ENCODE peak calls at places on chromosome 5, in ten cellular contexts. B is left ventricle myocardium inferior; O is HTR-8/SVneo; M is AG08396; L is nucleus accumbens; J is naive thymus-derived CD8-positive, alpha-beta T cell; X is T1000; Y is fibroblast of lung; N is CD4-positive, alpha-beta T cell; W is HepG2. T is an unnamed sample.

GRCh38 chr5:116451905-116452450 is 122.6 kb downstream of the SEMA6A start:
- DNase-seq in J (no peak), N (no peak), M (no peak), Y (no peak), X (no peak), O (no peak), W (no peak), L (no peak), B (no peak), T (no peak)

GRCh38 chr5:34563951-34564705 is 92.0 kb upstream of the RAI14 start:
- DNase-seq in B (peak; percentile 20), J (no peak), Y (peak; percentile 75), M (peak; percentile 26), N (no peak), X (no peak), L (no peak), W (no peak), O (no peak), T (no peak)

GRCh38 chr5:167754501-167754941 is 536.9 kb upstream of the WWC1 start:
- DNase-seq in X (no peak), J (no peak), Y (no peak), M (no peak), L (no peak), N (no peak), O (no peak), B (no peak), W (no peak), T (no peak)

GRCh38 chr5:74081126-74081525 is 455.1 kb downstream of the ARHGEF28 start:
- DNase-seq in O (no peak), L (no peak), N (no peak), Y (no peak), M (no peak), X (no peak), W (no peak), B (no peak), J (no peak), T (no peak)

GRCh38 chr5:23223846-23224245 is 283.6 kb upstream of the PRDM9 start:
- DNase-seq in M (no peak), N (no peak), W (no peak), B (no peak), X (peak; percentile 1), J (no peak), O (no peak), L (no peak), Y (peak; percentile 46), T (peak; percentile 32)

GRCh38 chr5:55344392-55344992 is 36.7 kb downstream of the MTREX start:
- DNase-seq in N (peak; percentile 56), O (peak; percentile 27), M (peak; percentile 29), Y (peak; percentile 80), L (peak; percentile 3), B (peak; percentile 34), J (peak; percentile 56), X (peak; percentile 22), W (peak; percentile 52), T (peak; percentile 36)

GRCh38 chr5:1779782-1780620 is 19.6 kb downstream of the MRPL36 start:
- DNase-seq in L (no peak), M (no peak), O (no peak), N (no peak), B (no peak), X (no peak), Y (no peak), J (no peak), W (no peak), T (no peak)

GRCh38 chr5:62653001-62653863 is 74.6 kb downstream of the LRRC70 start:
- DNase-seq in L (no peak), M (no peak), B (no peak), W (peak; percentile 14), N (no peak), Y (no peak), J (no peak), X (no peak), O (no peak), T (no peak)

GRCh38 chr5:10157085-10157669 is 92.5 kb downstream of the ATPSCKMT start:
- DNase-seq in W (peak; percentile 82), Y (no peak), B (no peak), X (no peak), J (no peak), L (no peak), N (no peak), M (no peak), O (no peak), T (no peak)

GRCh38 chr5:151880304-151880703 is 44.3 kb downstream of the GLRA1 start:
- DNase-seq in L (no peak), Y (no peak), J (no peak), X (no peak), M (no peak), N (no peak), W (no peak), B (peak; percentile 64), O (no peak), T (no peak)

GRCh38 chr5:72205431-72206009 is 98.2 kb downstream of the MAP1B start:
- DNase-seq in X (no peak), Y (no peak), O (no peak), B (no peak), L (no peak), N (no peak), J (no peak), M (peak; percentile 20), W (no peak), T (no peak)

GRCh38 chr5:30183736-30184135 is 1009.8 kb upstream of the CDH6 start:
- DNase-seq in Y (no peak), B (no peak), M (no peak), L (no peak), J (no peak), O (no peak), N (no peak), W (no peak), X (no peak), T (no peak)

GRCh38 chr5:178196986-178197385 is 7.3 kb upstream of the HNRNPAB start:
- DNase-seq in W (peak; percentile 23), X (no peak), J (no peak), L (no peak), M (no peak), O (no peak), N (no peak), B (no peak), Y (no peak), T (no peak)

GRCh38 chr5:149873896-149874295 is 70.7 kb downstream of the PDE6A start:
- DNase-seq in B (no peak), O (no peak), W (no peak), J (no peak), M (no peak), L (no peak), Y (no peak), N (no peak), X (no peak), T (no peak)

GRCh38 chr5:111461261-111461671 is 51.1 kb downstream of the STARD4 start:
- DNase-seq in W (no peak), B (no peak), X (no peak), O (peak; percentile 43), J (no peak), M (no peak), Y (peak; percentile 2), L (no peak), N (no peak), T (no peak)

GRCh38 chr5:158951461-158951860 is 148.3 kb downstream of the EBF1 start:
- DNase-seq in J (no peak), L (no peak), X (no peak), B (no peak), O (no peak), M (no peak), Y (no peak), N (no peak), W (no peak), T (no peak)

GRCh38 chr5:177097016-177097985 is 10.6 kb downstream of the FGFR4 start:
- DNase-seq in L (no peak), O (no peak), N (no peak), X (no peak), J (no peak), M (no peak), Y (no peak), B (no peak), W (no peak), T (no peak)

GRCh38 chr5:95817430-95817829 is 5.1 kb downstream of the GLRX start:
- DNase-seq in O (peak; percentile 88), M (no peak), L (no peak), J (no peak), B (no peak), W (no peak), X (no peak), N (no peak), Y (no peak), T (no peak)

GRCh38 chr5:170483701-170484458 is 19.9 kb upstream of the KCNIP1 start:
- DNase-seq in L (peak; percentile 40), N (no peak), M (no peak), B (no peak), Y (no peak), O (peak; percentile 53), X (no peak), W (no peak), J (no peak), T (no peak)

GRCh38 chr5:156479864-156480263 is 152.9 kb downstream of the SGCD start:
- DNase-seq in L (no peak), J (no peak), Y (peak; percentile 98), X (no peak), O (no peak), B (no peak), M (peak; percentile 50), W (no peak), N (no peak), T (no peak)

GRCh38 chr5:67268233-67269011 is 71.8 kb upstream of the CD180 start:
- DNase-seq in Y (peak; percentile 100), B (peak; percentile 71), L (peak; percentile 84), O (peak; percentile 47), X (peak; percentile 52), W (peak; percentile 62), N (no peak), J (no peak), M (peak; percentile 78), T (no peak)

GRCh38 chr5:143251175-143251574 is 152.3 kb downstream of the NR3C1 start:
- DNase-seq in Y (no peak), N (no peak), X (no peak), O (no peak), B (no peak), J (no peak), L (no peak), M (no peak), W (no peak), T (no peak)

GRCh38 chr5:33556330-33557328 is 115.9 kb downstream of the TARS1 start:
- DNase-seq in W (peak; percentile 7), M (no peak), O (no peak), Y (no peak), J (no peak), N (no peak), X (no peak), L (no peak), B (no peak), T (no peak)

GRCh38 chr5:68554566-68555279 is 339.2 kb downstream of the PIK3R1 start:
- DNase-seq in J (no peak), X (peak; percentile 65), Y (peak; percentile 69), W (no peak), N (no peak), O (peak; percentile 49), B (peak; percentile 29), M (peak; percentile 60), L (no peak), T (no peak)

T was measured in SW 1271.